ENCODE peak calls at places on chromosomes 7 and 10, in eight cellular contexts. D is MM.1S, G is bronchial epithelial cell, Q is colonic mucosa, W is fibroblast of lung, A is RWPE1, P is AG04450, M is omental fat pad. B is an unnamed sample.
A peak's percentile ranks its signal among the peaks of the same experiment; 100 is the strongest.

GRCh38 chr7:123629281-123629680 is 26.4 kb upstream of the LMOD2 start:
- DNase-seq in D (no peak), G (no peak), Q (no peak), W (no peak), A (no peak), P (no peak), M (no peak), B (no peak)

GRCh38 chr10:77774940-77775391 is 137.4 kb upstream of the KCNMA1 start:
- DNase-seq in D (no peak), G (no peak), Q (no peak), W (peak; percentile 65), A (no peak), P (peak; percentile 20), M (no peak), B (no peak)

GRCh38 chr7:8190121-8190895 is 71.7 kb downstream of the ICA1 start:
- DNase-seq in D (peak; percentile 72), G (peak; percentile 53), Q (peak; percentile 62), W (peak; percentile 53), A (peak; percentile 21), P (peak; percentile 6), M (peak; percentile 30), B (no peak)

GRCh38 chr10:547591-548081 is 141.8 kb downstream of the DIP2C start:
- DNase-seq in D (no peak), G (no peak), Q (no peak), W (no peak), A (no peak), P (no peak), M (no peak), B (no peak)

GRCh38 chr7:30921951-30922401 is 10.3 kb downstream of the AQP1 start:
- DNase-seq in D (no peak), G (no peak), Q (peak; percentile 15), W (no peak), A (no peak), P (no peak), M (peak; percentile 20), B (peak; percentile 26)

GRCh38 chr10:97307866-97308780 is 10.9 kb upstream of the FRAT1 start:
- DNase-seq in D (no peak), G (no peak), Q (no peak), W (no peak), A (no peak), P (no peak), M (no peak), B (no peak)

GRCh38 chr7:137395425-137395824 is 51.9 kb upstream of the PTN start:
- DNase-seq in D (no peak), G (no peak), Q (no peak), W (no peak), A (no peak), P (no peak), M (no peak), B (no peak)

GRCh38 chr10:106360870-106361269 is 803.6 kb downstream of the SORCS1 start:
- DNase-seq in D (no peak), G (peak; percentile 95), Q (no peak), W (peak; percentile 72), A (peak; percentile 54), P (peak; percentile 18), M (no peak), B (no peak)

GRCh38 chr7:99737726-99738125 is 2.7 kb upstream of the CYP3A7 start:
- DNase-seq in D (no peak), G (peak; percentile 92), Q (no peak), W (peak; percentile 17), A (peak; percentile 66), P (no peak), M (no peak), B (no peak)

GRCh38 chr7:43888983-43889945 is 17.1 kb downstream of the URGCP start:
- DNase-seq in D (no peak), G (no peak), Q (no peak), W (no peak), A (no peak), P (no peak), M (no peak), B (no peak)

GRCh38 chr10:121155742-121156141 is 304.6 kb downstream of the WDR11 start:
- DNase-seq in D (no peak), G (peak; percentile 10), Q (peak; percentile 83), W (peak; percentile 13), A (no peak), P (no peak), M (no peak), B (no peak)

GRCh38 chr7:112533591-112533990 is 52.8 kb downstream of the LSMEM1 start:
- DNase-seq in D (no peak), G (peak; percentile 17), Q (no peak), W (peak; percentile 9), A (no peak), P (no peak), M (no peak), B (no peak)

GRCh38 chr7:13946181-13946580 is 43.3 kb downstream of the ETV1 start:
- DNase-seq in D (no peak), G (no peak), Q (no peak), W (peak; percentile 93), A (no peak), P (peak; percentile 29), M (no peak), B (no peak)

DNA sequence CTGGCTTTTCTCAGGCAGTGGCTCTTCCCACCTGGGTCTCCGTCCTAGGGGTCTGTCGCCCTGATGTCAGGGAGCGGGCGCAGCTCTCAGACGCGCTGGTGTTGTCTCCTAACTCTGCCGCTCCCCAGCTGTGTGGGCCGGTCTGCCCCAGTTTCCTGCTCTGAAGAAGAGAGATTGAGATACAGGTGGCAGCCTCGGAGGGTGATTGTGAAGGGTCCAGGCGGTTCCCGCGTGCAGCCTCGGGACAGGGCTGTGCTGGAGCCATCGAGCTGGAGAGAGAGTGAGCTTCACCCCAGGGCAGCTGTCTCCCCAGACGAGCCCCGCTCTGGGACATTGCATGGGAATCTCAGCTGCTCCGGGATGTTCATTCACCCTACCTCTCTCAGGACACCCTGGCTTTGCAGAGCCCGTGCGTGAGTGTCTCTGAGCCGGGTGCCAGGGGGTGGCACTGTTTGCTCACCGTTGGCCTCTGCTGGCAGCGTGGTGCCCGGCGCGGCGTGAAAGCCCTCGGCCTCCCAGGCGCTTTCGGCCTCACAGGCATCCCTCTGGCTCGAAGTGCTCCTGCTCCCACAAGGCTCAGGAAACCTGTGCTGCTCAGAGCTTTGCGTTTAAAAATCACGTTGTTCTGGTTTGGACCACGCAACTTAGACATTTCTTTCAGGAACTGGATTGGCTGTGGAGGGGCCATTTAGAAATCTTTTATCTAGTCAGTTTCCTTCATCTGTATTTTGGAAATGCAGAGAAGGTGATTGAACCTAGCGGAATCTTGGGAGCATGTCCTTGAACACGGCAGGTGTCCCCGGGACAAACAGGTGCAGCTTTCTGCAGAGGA is 33.8 kb upstream of the ZFAND2A start:
- DNase-seq in D (peak; percentile 66), G (peak; percentile 19), Q (peak; percentile 35), W (peak; percentile 29), A (peak; percentile 72), P (no peak), M (no peak), B (no peak)
- TF ChIP-seq CTCF in D (peak; percentile 68), G (peak; percentile 81), Q (no peak), W (peak; percentile 54), A (peak; percentile 79), P (peak; percentile 43), M (no peak), B (no peak)

GRCh38 chr7:73891178-73891885 is 30.4 kb downstream of the TMEM270 start:
- DNase-seq in D (no peak), G (no peak), Q (no peak), W (peak; percentile 22), A (no peak), P (no peak), M (no peak), B (no peak)
- TF ChIP-seq CTCF in D (no peak), G (no peak), Q (no peak), W (peak; percentile 23), A (no peak), P (peak; percentile 12), M (no peak), B (no peak)

GRCh38 chr7:38881947-38882684 is 26.9 kb downstream of the VPS41 start:
- DNase-seq in D (no peak), G (peak; percentile 83), Q (no peak), W (no peak), A (peak; percentile 27), P (no peak), M (no peak), B (no peak)
- TF ChIP-seq CTCF in D (no peak), G (no peak), Q (no peak), W (no peak), A (no peak), P (no peak), M (no peak), B (no peak)

DNA sequence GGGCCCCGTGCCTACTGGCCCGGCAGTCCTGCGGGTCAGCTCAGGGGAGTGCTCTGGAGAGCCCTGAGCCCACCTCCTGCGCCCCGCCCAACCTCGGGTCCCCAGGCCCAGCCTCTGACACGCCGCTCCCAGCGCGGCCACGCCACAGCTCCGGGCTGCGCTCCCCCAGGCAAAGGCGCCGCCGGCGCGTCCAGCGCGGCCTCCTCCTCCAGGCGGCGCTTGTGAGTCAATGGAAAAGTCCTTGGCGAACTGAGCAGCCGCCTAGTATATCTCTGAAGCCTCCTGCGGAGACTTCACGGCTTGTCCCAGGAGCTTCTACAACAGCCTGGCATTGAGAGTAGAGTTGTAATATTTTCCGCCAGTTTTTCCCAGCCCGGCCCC is 29.5 kb upstream of the BMS1 start:
- DNase-seq in D (no peak), G (peak; percentile 46), Q (peak; percentile 88), W (peak; percentile 46), A (peak; percentile 65), P (peak; percentile 16), M (peak; percentile 63), B (peak; percentile 81)
- TF ChIP-seq CTCF in D (no peak), G (peak; percentile 93), Q (peak; percentile 76), W (peak; percentile 64), A (peak; percentile 90), P (peak; percentile 82), M (peak; percentile 53), B (peak; percentile 61)

DNA sequence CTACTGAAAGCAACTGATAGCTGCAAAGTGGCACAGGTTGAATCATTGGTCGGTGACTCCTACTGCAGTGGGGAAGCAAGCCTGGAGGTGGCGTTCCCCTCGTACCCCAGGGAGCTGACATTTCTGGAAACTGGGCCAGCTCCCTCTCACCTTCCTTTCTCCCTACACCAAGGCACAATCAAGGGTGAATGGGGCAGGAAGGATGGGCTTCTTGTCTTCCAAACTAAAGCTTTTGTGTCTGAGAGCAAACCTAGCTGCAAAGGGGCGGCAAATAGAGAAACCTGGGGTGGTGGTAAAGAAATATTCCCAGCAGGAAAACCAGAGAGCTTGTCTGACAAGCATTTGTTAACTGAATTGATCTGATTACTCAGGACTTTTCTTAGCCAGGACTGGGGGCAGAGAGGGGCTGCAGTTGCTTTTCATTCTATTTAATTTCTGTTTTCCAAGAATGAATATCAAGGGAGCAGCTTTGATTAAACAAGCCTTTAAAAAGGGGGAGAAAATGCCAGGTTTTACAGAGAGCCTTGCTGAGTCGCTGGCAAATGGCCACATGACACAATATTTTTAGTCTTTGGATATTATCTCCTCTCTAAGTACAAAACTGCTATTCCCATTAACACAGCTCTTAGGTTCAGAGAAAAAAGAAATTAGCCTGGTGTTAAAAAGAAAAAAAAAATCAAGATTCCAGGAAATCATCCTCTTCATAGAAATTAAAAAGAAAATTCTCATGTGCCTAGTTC is 27.8 kb downstream of the CDHR3 start:
- DNase-seq in D (no peak), G (no peak), Q (no peak), W (peak; percentile 2), A (no peak), P (no peak), M (no peak), B (no peak)
- TF ChIP-seq CTCF in D (no peak), G (no peak), Q (no peak), W (no peak), A (no peak), P (peak; percentile 9), M (no peak), B (no peak)